ENCODE peak calls at places on chromosomes 4 and X, in nine cellular contexts. M, W, P, O, I, G, T, D and V are unnamed samples.

GRCh38 chrX:118802857-118803256 is 20.8 kb upstream of the ZCCHC12 start:
- DNase-seq in M (no peak), W (no peak), P (no peak), O (no peak), I (peak), G (peak), T (no peak), D (no peak), V (no peak)

GRCh38 chrX:2488621-2489285 is 12.0 kb downstream of the DHRSX start:
- DNase-seq in M (no peak), W (peak), P (no peak), O (no peak), I (no peak), G (no peak), T (no peak), D (no peak), V (no peak)

GRCh38 chrX:2385224-2385623 is 115.6 kb downstream of the DHRSX start:
- DNase-seq in M (no peak), W (no peak), P (no peak), O (no peak), I (peak), G (no peak), T (peak), D (no peak), V (no peak)

GRCh38 chr4:65023877-65024670 is 614.8 kb upstream of the TECRL start:
- DNase-seq in M (no peak), W (no peak), P (no peak), O (no peak), I (no peak), G (no peak), T (no peak), D (no peak), V (no peak)

GRCh38 chrX:49039598-49040375 is 3.4 kb downstream of the TFE3 start:
- DNase-seq in M (peak), W (no peak), P (peak), O (peak), I (peak), G (peak), T (peak), D (peak), V (no peak)

GRCh38 chr4:87949961-87950360 is 25.6 kb upstream of the SPP1 start:
- DNase-seq in M (no peak), W (no peak), P (no peak), O (no peak), I (peak), G (no peak), T (no peak), D (no peak), V (no peak)

GRCh38 chrX:7889138-7889537 is 38.1 kb downstream of the PNPLA4 start:
- DNase-seq in M (no peak), W (no peak), P (no peak), O (peak), I (no peak), G (no peak), T (peak), D (no peak), V (no peak)

GRCh38 chr4:112926826-112927225 is 122.6 kb upstream of the ANK2 start:
- DNase-seq in M (no peak), W (no peak), P (no peak), O (no peak), I (no peak), G (no peak), T (no peak), D (no peak), V (no peak)

GRCh38 chrX:17778984-17779383 is 41.7 kb downstream of the SCML1 start:
- DNase-seq in M (no peak), W (no peak), P (no peak), O (no peak), I (no peak), G (no peak), T (no peak), D (no peak), V (no peak)

GRCh38 chr4:54099287-54099958 is 540 bp upstream of the GSX2 start:
- DNase-seq in M (no peak), W (peak), P (no peak), O (peak), I (no peak), G (peak), T (no peak), D (no peak), V (no peak)

GRCh38 chr4:114115526-114115925 is 136.1 kb upstream of the ARSJ start:
- DNase-seq in M (no peak), W (no peak), P (no peak), O (peak), I (no peak), G (no peak), T (no peak), D (no peak), V (no peak)

GRCh38 chr4:174262624-174263444 is 20.6 kb downstream of the FBXO8 start:
- DNase-seq in M (no peak), W (no peak), P (no peak), O (no peak), I (no peak), G (no peak), T (no peak), D (no peak), V (no peak)

GRCh38 chr4:6416518-6417286 is 55.7 kb downstream of the PPP2R2C start:
- DNase-seq in M (no peak), W (no peak), P (no peak), O (peak), I (peak), G (no peak), T (no peak), D (no peak), V (no peak)

GRCh38 chr4:132982151-132982550 is 166.9 kb upstream of the PCDH10 start:
- DNase-seq in M (no peak), W (no peak), P (no peak), O (no peak), I (peak), G (no peak), T (no peak), D (no peak), V (no peak)

GRCh38 chr4:1043658-1044468 is 32.4 kb downstream of the FGFRL1 start:
- DNase-seq in M (peak), W (no peak), P (peak), O (no peak), I (peak), G (peak), T (peak), D (no peak), V (no peak)

GRCh38 chr4:156790866-156791265 is 180.7 kb downstream of the PDGFC start:
- DNase-seq in M (no peak), W (no peak), P (no peak), O (no peak), I (peak), G (no peak), T (peak), D (no peak), V (no peak)

GRCh38 chrX:150365953-150366911 is 3.1 kb downstream of the MAMLD1 start:
- DNase-seq in M (peak), W (no peak), P (no peak), O (peak), I (no peak), G (peak), T (no peak), D (no peak), V (no peak)

GRCh38 chr4:2423695-2424094 is 4.9 kb downstream of the CFAP99 start:
- DNase-seq in M (no peak), W (no peak), P (no peak), O (no peak), I (no peak), G (no peak), T (no peak), D (no peak), V (no peak)

GRCh38 chr4:109979932-109980717 is 67.4 kb downstream of the EGF start:
- DNase-seq in M (no peak), W (no peak), P (no peak), O (no peak), I (peak), G (no peak), T (peak), D (no peak), V (no peak)

GRCh38 chrX:132615396-132616131 is 126.7 kb upstream of the MBNL3 start:
- DNase-seq in M (no peak), W (peak), P (no peak), O (peak), I (peak), G (peak), T (no peak), D (peak), V (no peak)

GRCh38 chrX:110001702-110002299 is 1.1 kb upstream of the TMEM164 start:
- DNase-seq in M (no peak), W (no peak), P (no peak), O (no peak), I (no peak), G (no peak), T (no peak), D (no peak), V (no peak)

GRCh38 chr4:76984788-76985211 is 35.2 kb downstream of the SEPTIN11 start:
- DNase-seq in M (peak), W (no peak), P (peak), O (no peak), I (peak), G (no peak), T (peak), D (no peak), V (no peak)

GRCh38 chr4:1983846-1984405 is 24.8 kb downstream of the NELFA start:
- DNase-seq in M (peak), W (no peak), P (no peak), O (no peak), I (no peak), G (no peak), T (no peak), D (no peak), V (no peak)

GRCh38 chrX:10015711-10016515 is 48.8 kb downstream of the CLDN34 start:
- DNase-seq in M (peak), W (peak), P (peak), O (no peak), I (no peak), G (peak), T (no peak), D (no peak), V (no peak)

GRCh38 chr4:165715989-165716388 is 157.0 kb upstream of the TLL1 start:
- DNase-seq in M (no peak), W (no peak), P (no peak), O (no peak), I (peak), G (no peak), T (no peak), D (no peak), V (no peak)

GRCh38 chr4:125266901-125267601 is 47.7 kb upstream of the FAT4 start:
- DNase-seq in M (no peak), W (no peak), P (no peak), O (no peak), I (peak), G (no peak), T (peak), D (no peak), V (no peak)

GRCh38 chr4:25406081-25406692 is 29.1 kb downstream of the ANAPC4 start:
- DNase-seq in M (no peak), W (no peak), P (no peak), O (no peak), I (no peak), G (no peak), T (no peak), D (no peak), V (no peak)

GRCh38 chr4:21778702-21779101 is 169.9 kb downstream of the KCNIP4 start:
- DNase-seq in M (no peak), W (no peak), P (no peak), O (no peak), I (no peak), G (no peak), T (no peak), D (no peak), V (no peak)

GRCh38 chr4:39353478-39354177 is 12.5 kb downstream of the RFC1 start:
- DNase-seq in M (no peak), W (peak), P (no peak), O (no peak), I (peak), G (peak), T (no peak), D (peak), V (peak)

GRCh38 chr4:142274137-142274536 is 572.0 kb downstream of the INPP4B start:
- DNase-seq in M (no peak), W (no peak), P (no peak), O (no peak), I (peak), G (no peak), T (no peak), D (no peak), V (no peak)